ENCODE peak calls at places on chromosomes 12 and 14, in eight cellular contexts. C is AG10803, U is tibial artery, K is spleen, R is fibroblast of lung, F is GM12864, G is coronary artery, N is A549. Y is an unnamed sample.

GRCh38 chr12:100375023-100375737 is 18.3 kb downstream of the SLC17A8 start:
- DNase-seq in C (peak; percentile 76), U (peak; percentile 58), K (no peak), R (peak; percentile 66), F (no peak), G (no peak), N (no peak), Y (no peak)

GRCh38 chr12:119258149-119258548 is 76.4 kb upstream of the CCDC60 start:
- DNase-seq in C (no peak), U (no peak), K (no peak), R (no peak), F (no peak), G (no peak), N (no peak), Y (no peak)

GRCh38 chr14:40213701-40214100 is 781.5 kb upstream of the FBXO33 start:
- DNase-seq in C (no peak), U (no peak), K (no peak), R (no peak), F (no peak), G (no peak), N (no peak), Y (no peak)

GRCh38 chr12:103799504-103800251 is 41.4 kb downstream of the NT5DC3 start:
- DNase-seq in C (peak; percentile 44), U (no peak), K (no peak), R (peak; percentile 68), F (no peak), G (no peak), N (peak; percentile 70), Y (no peak)

GRCh38 chr14:51872396-51872795 is 12.0 kb downstream of the GNG2 start:
- DNase-seq in C (no peak), U (no peak), K (no peak), R (no peak), F (no peak), G (no peak), N (no peak), Y (no peak)

GRCh38 chr12:116104167-116104750 is 173.2 kb downstream of the MED13L start:
- DNase-seq in C (no peak), U (no peak), K (no peak), R (no peak), F (no peak), G (no peak), N (no peak), Y (no peak)

GRCh38 chr14:65879218-65880009 is 466.9 kb downstream of the FUT8 start:
- DNase-seq in C (peak; percentile 80), U (no peak), K (no peak), R (peak; percentile 66), F (no peak), G (no peak), N (peak; percentile 45), Y (no peak)

GRCh38 chr14:71532349-71532748 is 399.9 kb upstream of the RGS6 start:
- DNase-seq in C (peak; percentile 65), U (peak; percentile 55), K (no peak), R (peak; percentile 93), F (no peak), G (no peak), N (no peak), Y (no peak)

GRCh38 chr14:69354383-69355154 is 43.5 kb downstream of the ERH start:
- DNase-seq in C (no peak), U (no peak), K (peak; percentile 88), R (no peak), F (peak; percentile 86), G (no peak), N (no peak), Y (no peak)

GRCh38 chr14:31159682-31160296 is 47.8 kb downstream of the HECTD1 start:
- DNase-seq in C (peak; percentile 50), U (peak; percentile 40), K (no peak), R (no peak), F (no peak), G (no peak), N (peak; percentile 35), Y (no peak)

GRCh38 chr14:67571275-67571990 is 28.6 kb downstream of the PIGH start:
- DNase-seq in C (peak; percentile 60), U (peak; percentile 71), K (peak; percentile 86), R (peak; percentile 38), F (peak; percentile 18), G (no peak), N (peak; percentile 55), Y (no peak)

GRCh38 chr12:32031109-32031508 is 71.9 kb downstream of the RESF1 start:
- DNase-seq in C (no peak), U (no peak), K (no peak), R (peak; percentile 50), F (no peak), G (no peak), N (no peak), Y (no peak)

DNA sequence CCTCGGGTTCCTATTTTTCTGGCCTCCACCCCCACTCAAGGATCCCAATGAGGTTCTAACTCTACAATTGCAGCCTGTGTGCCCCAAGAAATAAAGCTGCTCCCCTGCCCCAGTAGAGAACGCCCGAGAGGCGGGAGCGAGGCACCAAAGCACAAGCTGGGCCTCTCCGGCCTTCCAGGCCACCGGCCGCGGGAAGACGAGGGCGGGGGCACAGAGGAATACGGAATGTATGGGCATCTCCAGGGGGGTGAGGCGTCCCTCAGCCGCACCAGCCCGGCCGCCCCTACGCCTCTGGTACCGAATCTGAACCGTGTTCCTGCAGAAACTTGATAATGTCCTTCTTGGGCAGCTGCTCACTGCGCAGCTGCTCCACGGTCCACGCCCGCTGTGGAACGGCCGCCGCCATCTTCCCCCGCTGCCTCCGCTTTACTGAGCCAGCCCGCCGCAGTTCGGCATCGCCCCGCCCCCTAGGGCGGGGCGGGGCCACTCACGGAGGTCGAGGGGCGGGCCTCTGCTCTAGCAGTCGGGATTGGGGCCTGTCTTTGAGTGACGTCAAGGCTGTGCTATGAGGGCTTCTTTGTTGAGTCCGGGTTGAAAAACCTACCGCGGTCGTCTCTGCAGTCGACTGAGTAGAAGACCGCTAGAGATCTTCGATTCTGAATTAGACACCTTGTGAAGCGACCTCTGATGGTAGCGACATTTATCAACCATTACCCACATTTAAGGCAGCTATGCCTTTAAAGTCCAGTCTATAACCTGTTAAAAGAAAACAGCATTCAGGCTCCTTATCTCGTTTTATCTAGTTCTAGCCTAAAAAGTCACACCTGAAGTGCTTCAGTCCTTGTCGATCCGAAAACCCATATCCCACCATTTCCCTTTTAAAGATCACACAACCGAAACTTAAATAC is at the start of gene FKBP3:
- DNase-seq in C (peak; percentile 99), U (peak; percentile 99), K (peak; percentile 98), R (peak; percentile 99), F (peak; percentile 98), G (peak; percentile 97), N (peak; percentile 99), Y (peak; percentile 94)
- TF ChIP-seq CTCF in C (peak; percentile 25), U (no peak), K (no peak), R (no peak), F (peak; percentile 13), G (no peak), N (peak; percentile 37), Y (peak; percentile 34)

DNA sequence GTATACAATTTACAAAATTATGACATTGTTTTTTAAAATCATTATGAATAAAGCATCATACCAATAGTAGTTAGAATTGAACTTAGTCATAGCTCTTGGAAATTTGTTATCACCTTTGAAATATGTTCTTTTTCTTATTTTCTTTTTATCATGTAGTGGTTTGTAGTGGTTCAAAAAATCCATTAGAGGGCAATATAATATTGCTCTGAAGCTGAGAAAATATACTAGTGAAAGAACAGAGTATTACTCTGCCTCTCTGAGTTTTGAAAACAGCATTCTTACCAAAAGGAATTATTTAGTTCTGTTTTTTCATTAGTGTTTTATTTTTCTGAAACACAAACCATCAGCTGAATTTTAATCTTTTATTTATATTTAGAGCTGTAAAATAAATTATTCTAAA is 76.2 kb downstream of the PDZRN4 start:
- DNase-seq in C (no peak), U (no peak), K (no peak), R (no peak), F (no peak), G (no peak), N (peak; percentile 6), Y (no peak)
- TF ChIP-seq CTCF in C (peak; percentile 22), U (peak; percentile 42), K (no peak), R (no peak), F (peak; percentile 20), G (no peak), N (peak; percentile 42), Y (peak; percentile 77)

GRCh38 chr14:93231129-93231979 is 24.3 kb downstream of the UBR7 start:
- DNase-seq in C (peak; percentile 34), U (no peak), K (no peak), R (peak; percentile 65), F (no peak), G (no peak), N (peak; percentile 51), Y (no peak)

GRCh38 chr14:93232159-93232558 is 25.1 kb downstream of the UBR7 start:
- DNase-seq in C (no peak), U (no peak), K (no peak), R (no peak), F (no peak), G (no peak), N (no peak), Y (no peak)

GRCh38 chr14:93239869-93240677 is 33.0 kb downstream of the UBR7 start:
- DNase-seq in C (peak; percentile 31), U (no peak), K (no peak), R (peak; percentile 79), F (no peak), G (no peak), N (peak; percentile 80), Y (no peak)

GRCh38 chr14:93230539-93230938 is 23.5 kb downstream of the UBR7 start:
- DNase-seq in C (no peak), U (no peak), K (no peak), R (no peak), F (no peak), G (no peak), N (no peak), Y (no peak)

DNA sequence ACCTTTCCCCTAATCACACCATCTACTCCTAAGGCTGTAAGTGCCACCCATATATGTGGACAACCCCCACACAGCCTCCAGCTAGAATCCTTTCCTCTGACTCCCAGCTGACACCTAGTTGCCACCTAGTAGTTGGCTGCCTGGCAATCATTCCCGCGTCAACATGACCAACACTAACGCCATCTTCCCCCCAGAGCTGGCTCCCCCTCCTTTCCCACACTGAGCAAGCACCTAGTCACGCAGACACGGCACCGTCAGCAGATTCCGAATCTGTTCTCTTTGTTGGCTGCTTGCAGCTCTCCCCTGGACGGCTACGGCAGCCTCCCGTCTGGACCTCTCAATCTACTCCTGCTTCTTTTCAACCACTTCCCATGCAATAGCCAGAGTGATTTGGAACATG is 27.7 kb downstream of the UBR7 start:
- DNase-seq in C (peak; percentile 76), U (no peak), K (no peak), R (peak; percentile 89), F (no peak), G (no peak), N (peak; percentile 64), Y (no peak)
- TF ChIP-seq CTCF in C (no peak), U (no peak), K (no peak), R (no peak), F (no peak), G (no peak), N (no peak), Y (no peak)

GRCh38 chr14:101762530-101763101 is 1.1 kb downstream of the PPP2R5C start:
- DNase-seq in C (no peak), U (no peak), K (no peak), R (no peak), F (no peak), G (no peak), N (no peak), Y (no peak)
- TF ChIP-seq CTCF in C (no peak), U (no peak), K (no peak), R (no peak), F (no peak), G (no peak), N (no peak), Y (no peak)

GRCh38 chr12:6053541-6053940 is 70.9 kb downstream of the VWF start:
- DNase-seq in C (peak; percentile 49), U (no peak), K (peak; percentile 51), R (peak; percentile 67), F (no peak), G (no peak), N (no peak), Y (no peak)
- TF ChIP-seq CTCF in C (no peak), U (no peak), K (no peak), R (no peak), F (no peak), G (no peak), N (no peak), Y (no peak)

Y was measured in type B pancreatic cell.